ENCODE peak calls at places on chromosomes 2 and 18, in seven cellular contexts. One of them, this sample, is unnamed. For H3K36me3, the result is how much of the 10 kb centered on the place peaks cover.

GRCh38 chr18:64219511-64219910 is 70.6 kb upstream of the LINC00305 start:
- DNase-seq in spleen: no peak
- DNase-seq in pancreas: no peak
- DNase-seq in MM.1S: no peak
- DNase-seq in hepatocyte: no peak
- DNase-seq in astrocyte: no peak
- DNase-seq in brain microvascular endothelial cell: no peak
- DNase-seq in this sample: no peak

GRCh38 chr18:13502585-13502984 is 223.8 kb downstream of the FAM210A start:
- DNase-seq in MM.1S: no peak
- DNase-seq in spleen: no peak
- DNase-seq in pancreas: no peak
- DNase-seq in brain microvascular endothelial cell: no peak
- DNase-seq in hepatocyte: no peak
- DNase-seq in astrocyte: peak
- DNase-seq in this sample: no peak

GRCh38 chr2:28662468-28663095 is 89.0 kb upstream of the PPP1CB start:
- DNase-seq in spleen: no peak
- DNase-seq in pancreas: no peak
- DNase-seq in MM.1S: no peak
- DNase-seq in hepatocyte: peak
- DNase-seq in brain microvascular endothelial cell: peak
- DNase-seq in astrocyte: peak
- DNase-seq in this sample: no peak

GRCh38 chr18:12307251-12307736 is 747 bp upstream of the TUBB6 start:
- DNase-seq in MM.1S: no peak
- DNase-seq in pancreas: no peak
- DNase-seq in spleen: peak
- DNase-seq in astrocyte: peak
- DNase-seq in hepatocyte: peak
- DNase-seq in brain microvascular endothelial cell: peak
- DNase-seq in this sample: peak

GRCh38 chr18:52409732-52410131 is 69.7 kb downstream of the DCC start:
- DNase-seq in pancreas: no peak
- DNase-seq in brain microvascular endothelial cell: no peak
- DNase-seq in spleen: no peak
- DNase-seq in MM.1S: peak
- DNase-seq in hepatocyte: peak
- DNase-seq in astrocyte: no peak
- DNase-seq in this sample: no peak

GRCh38 chr2:152400607-152401214 is 65.7 kb downstream of the FMNL2 start:
- DNase-seq in brain microvascular endothelial cell: no peak
- DNase-seq in hepatocyte: no peak
- DNase-seq in astrocyte: no peak
- DNase-seq in spleen: no peak
- DNase-seq in pancreas: no peak
- DNase-seq in MM.1S: no peak
- DNase-seq in this sample: no peak

GRCh38 chr2:10194021-10194820 is 71.7 kb downstream of the RRM2 start:
- DNase-seq in spleen: no peak
- DNase-seq in MM.1S: no peak
- DNase-seq in pancreas: no peak
- DNase-seq in hepatocyte: no peak
- DNase-seq in astrocyte: peak
- DNase-seq in brain microvascular endothelial cell: no peak
- DNase-seq in this sample: peak

GRCh38 chr2:24404582-24404981 is 44.2 kb upstream of the ITSN2 start:
- DNase-seq in pancreas: no peak
- DNase-seq in MM.1S: no peak
- DNase-seq in brain microvascular endothelial cell: no peak
- DNase-seq in hepatocyte: no peak
- DNase-seq in astrocyte: peak
- DNase-seq in spleen: no peak
- DNase-seq in this sample: no peak

GRCh38 chr2:126736133-126736874 is 80.3 kb downstream of the GYPC start:
- DNase-seq in pancreas: no peak
- DNase-seq in brain microvascular endothelial cell: no peak
- DNase-seq in astrocyte: no peak
- DNase-seq in hepatocyte: peak
- DNase-seq in spleen: no peak
- DNase-seq in MM.1S: no peak
- DNase-seq in this sample: no peak

GRCh38 chr2:5453224-5453623 is 239.0 kb upstream of the SOX11 start:
- DNase-seq in pancreas: no peak
- DNase-seq in astrocyte: no peak
- DNase-seq in hepatocyte: no peak
- DNase-seq in brain microvascular endothelial cell: no peak
- DNase-seq in MM.1S: no peak
- DNase-seq in spleen: no peak
- DNase-seq in this sample: no peak

GRCh38 chr18:9475643-9476580 is 599 bp downstream of the RALBP1 start:
- DNase-seq in hepatocyte: peak
- DNase-seq in brain microvascular endothelial cell: peak
- DNase-seq in spleen: no peak
- DNase-seq in pancreas: no peak
- DNase-seq in astrocyte: peak
- DNase-seq in MM.1S: peak
- DNase-seq in this sample: no peak

DNA sequence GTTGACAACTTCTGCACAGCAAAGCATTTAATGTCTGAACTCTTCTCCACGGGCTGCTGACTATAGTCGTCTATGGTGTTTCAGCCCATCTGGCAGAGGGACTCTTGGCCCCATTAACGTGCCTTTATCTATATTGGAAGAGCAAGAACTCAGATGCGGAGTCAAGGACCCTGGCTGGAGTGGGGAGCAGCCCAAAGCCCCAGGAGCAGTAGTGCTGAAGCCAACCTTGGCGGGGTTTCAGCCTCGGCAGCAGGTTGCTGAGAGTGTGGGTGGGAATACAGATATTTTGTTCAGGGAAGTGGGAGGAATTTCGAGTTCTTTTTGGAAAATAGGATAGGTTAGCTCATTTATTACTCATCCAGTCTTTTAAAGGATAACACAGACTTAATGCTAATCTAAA is 34.2 kb downstream of the TMEM17 start:
- DNase-seq in hepatocyte: no peak
- DNase-seq in brain microvascular endothelial cell: no peak
- DNase-seq in spleen: no peak
- DNase-seq in astrocyte: no peak
- DNase-seq in MM.1S: no peak
- DNase-seq in pancreas: no peak
- DNase-seq in this sample: no peak
- H3K4me3 ChIP-seq in hepatocyte: no peak
- H3K4me3 ChIP-seq in brain microvascular endothelial cell: no peak
- H3K4me3 ChIP-seq in spleen: no peak
- H3K4me3 ChIP-seq in astrocyte: no peak
- H3K4me3 ChIP-seq in MM.1S: no peak
- H3K4me3 ChIP-seq in pancreas: no peak
- H3K4me3 ChIP-seq in this sample: no peak

DNA sequence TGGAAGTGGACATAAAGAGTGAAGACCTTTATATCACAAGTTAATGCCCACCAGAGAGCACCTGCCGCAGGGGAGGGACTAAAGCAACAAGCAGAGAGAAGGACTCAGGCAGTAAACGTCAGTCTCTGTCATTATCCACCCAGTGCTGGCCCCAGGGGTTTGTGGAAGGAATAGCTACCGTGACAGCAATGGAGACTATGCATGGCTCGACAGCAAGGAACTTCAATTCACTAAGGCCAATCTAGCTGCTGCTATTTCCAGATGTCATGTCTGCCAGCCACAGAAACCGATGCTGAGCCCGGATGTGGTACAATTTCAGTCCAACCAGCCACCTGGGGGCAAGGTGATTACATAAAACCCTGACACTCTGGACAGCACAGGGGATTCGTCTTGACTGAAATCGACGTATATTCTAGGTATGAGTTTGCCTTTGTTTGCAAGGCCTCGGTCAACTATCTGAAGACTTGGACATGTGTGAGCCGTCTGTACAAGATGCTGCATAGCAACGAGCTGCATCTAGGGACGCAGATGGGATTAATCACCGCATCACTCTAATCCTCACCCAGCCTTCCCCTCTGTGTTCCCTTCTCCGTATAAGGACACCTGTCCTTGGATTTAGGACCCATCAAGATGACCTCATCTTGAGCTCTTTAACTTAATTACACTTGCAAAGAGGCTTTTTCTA is 154.1 kb upstream of the SH3BP4 start:
- DNase-seq in hepatocyte: no peak
- DNase-seq in spleen: no peak
- DNase-seq in pancreas: no peak
- DNase-seq in astrocyte: no peak
- DNase-seq in MM.1S: peak
- DNase-seq in brain microvascular endothelial cell: no peak
- DNase-seq in this sample: no peak
- H3K27ac ChIP-seq in hepatocyte: no peak
- H3K27ac ChIP-seq in spleen: no peak
- H3K27ac ChIP-seq in pancreas: no peak
- H3K27ac ChIP-seq in astrocyte: no peak
- H3K27ac ChIP-seq in MM.1S: peak
- H3K27ac ChIP-seq in brain microvascular endothelial cell: no peak
- H3K27ac ChIP-seq in this sample: no peak

GRCh38 chr2:171741189-171741588 is 53.9 kb downstream of the DYNC1I2 start:
- DNase-seq in pancreas: no peak
- DNase-seq in MM.1S: peak
- DNase-seq in brain microvascular endothelial cell: peak
- DNase-seq in spleen: no peak
- DNase-seq in astrocyte: peak
- DNase-seq in hepatocyte: no peak
- DNase-seq in this sample: no peak

DNA sequence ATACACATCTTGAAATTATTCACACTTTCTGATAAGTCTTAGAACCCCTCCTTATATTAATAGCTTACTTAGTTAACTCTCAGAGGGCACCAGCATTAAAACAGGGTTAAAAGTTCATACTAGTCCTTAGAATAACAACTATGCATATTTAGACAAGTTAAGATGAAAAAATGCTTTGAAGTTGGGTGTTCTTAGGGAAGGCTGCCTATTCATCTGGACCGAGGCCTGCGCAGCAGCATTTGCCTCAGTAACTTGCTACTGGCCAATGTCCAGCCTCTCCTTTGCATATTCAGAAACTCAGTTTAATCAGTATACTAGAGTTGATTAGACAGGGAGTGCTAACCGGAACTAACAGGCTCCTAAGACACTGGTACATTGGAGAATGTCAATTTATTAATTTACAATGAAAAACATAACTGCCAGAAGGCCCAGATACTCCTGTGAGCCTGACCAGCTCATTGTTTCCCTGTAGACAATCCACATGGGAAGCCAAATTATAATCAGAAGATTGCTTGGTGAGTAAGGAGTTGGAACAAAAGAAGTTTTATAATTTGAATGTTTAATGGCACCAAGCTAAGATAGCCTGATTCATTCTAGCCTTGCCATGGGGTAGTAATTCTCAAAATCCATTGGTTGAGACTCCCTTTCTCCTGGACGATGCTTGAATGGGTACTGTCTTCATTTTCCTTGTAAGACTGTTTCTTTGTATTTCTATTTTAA is 48.9 kb downstream of the DYNC1I2 start:
- DNase-seq in MM.1S: no peak
- DNase-seq in brain microvascular endothelial cell: no peak
- DNase-seq in astrocyte: no peak
- DNase-seq in pancreas: no peak
- DNase-seq in spleen: no peak
- DNase-seq in hepatocyte: no peak
- DNase-seq in this sample: no peak
- H3K36me3 ChIP-seq in MM.1S: under half
- H3K36me3 ChIP-seq in brain microvascular endothelial cell: under half
- H3K36me3 ChIP-seq in astrocyte: under half
- H3K36me3 ChIP-seq in pancreas: under half
- H3K36me3 ChIP-seq in spleen: half or more
- H3K36me3 ChIP-seq in hepatocyte: under half
- H3K36me3 ChIP-seq in this sample: under half

GRCh38 chr2:113214141-113214540 is 40.4 kb downstream of the PSD4 start:
- DNase-seq in MM.1S: no peak
- DNase-seq in hepatocyte: no peak
- DNase-seq in spleen: no peak
- DNase-seq in brain microvascular endothelial cell: no peak
- DNase-seq in astrocyte: no peak
- DNase-seq in pancreas: no peak
- DNase-seq in this sample: no peak
- H3K4me3 ChIP-seq in MM.1S: no peak
- H3K4me3 ChIP-seq in hepatocyte: no peak
- H3K4me3 ChIP-seq in spleen: no peak
- H3K4me3 ChIP-seq in brain microvascular endothelial cell: no peak
- H3K4me3 ChIP-seq in astrocyte: no peak
- H3K4me3 ChIP-seq in pancreas: no peak
- H3K4me3 ChIP-seq in this sample: no peak

DNA sequence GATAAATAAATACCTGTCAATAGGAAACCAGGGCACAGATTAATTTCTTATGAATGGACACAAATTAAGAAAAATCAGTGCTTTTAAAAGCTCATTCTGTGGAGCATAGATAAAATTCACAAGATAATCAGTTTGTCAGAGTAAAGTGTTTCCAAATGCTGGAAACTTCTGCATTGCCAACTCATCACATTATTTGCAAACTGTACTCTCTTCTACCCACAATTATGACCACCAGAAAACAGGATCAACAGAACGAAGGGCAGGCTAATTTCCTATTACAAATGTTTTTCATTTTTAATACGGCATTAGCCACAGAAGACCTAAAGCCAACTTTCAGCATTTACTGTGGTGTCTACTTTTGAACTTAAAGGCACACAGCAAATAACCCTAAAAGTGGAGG is 6.0 kb downstream of the IRS1 start:
- DNase-seq in hepatocyte: no peak
- DNase-seq in MM.1S: no peak
- DNase-seq in astrocyte: no peak
- DNase-seq in pancreas: no peak
- DNase-seq in spleen: no peak
- DNase-seq in brain microvascular endothelial cell: no peak
- DNase-seq in this sample: no peak
- H3K27ac ChIP-seq in hepatocyte: peak
- H3K27ac ChIP-seq in MM.1S: peak
- H3K27ac ChIP-seq in astrocyte: peak
- H3K27ac ChIP-seq in pancreas: no peak
- H3K27ac ChIP-seq in spleen: peak
- H3K27ac ChIP-seq in brain microvascular endothelial cell: peak
- H3K27ac ChIP-seq in this sample: peak

This sample was measured in left lung.